ENCODE peak calls at places on chromosomes 3 and 15, in seven cellular contexts. O, G, D, C, B, A and Y are unnamed samples.

GRCh38 chr3:128427175-128427857 is 39.4 kb downstream of the DNAJB8 start:
- DNase-seq in G (no peak), A (no peak), C (peak), D (no peak), B (no peak), O (no peak), Y (no peak)

GRCh38 chr3:9080165-9080564 is 116.9 kb upstream of the RAD18 start:
- DNase-seq in G (no peak), B (no peak), D (no peak), O (no peak), A (no peak), C (no peak), Y (no peak)

GRCh38 chr3:37953995-37954394 is 36.6 kb upstream of the VILL start:
- DNase-seq in O (no peak), C (no peak), A (no peak), D (no peak), B (no peak), G (no peak), Y (no peak)

GRCh38 chr3:17175187-17175839 is 290.6 kb downstream of the PLCL2 start:
- DNase-seq in G (no peak), O (no peak), D (peak), C (no peak), B (no peak), A (peak), Y (no peak)

GRCh38 chr15:66946578-66947164 is 118.7 kb upstream of the SMAD3 start:
- DNase-seq in G (peak), O (peak), D (no peak), B (peak), C (peak), A (peak), Y (peak)

GRCh38 chr3:47283596-47284364 is 1.0 kb downstream of the KLHL18 start:
- DNase-seq in B (no peak), G (no peak), C (no peak), A (no peak), O (no peak), D (no peak), Y (no peak)

GRCh38 chr3:138974467-138974866 is 27.4 kb downstream of the FOXL2NB start:
- DNase-seq in B (no peak), C (no peak), O (no peak), G (no peak), A (no peak), D (no peak), Y (no peak)

GRCh38 chr3:111538687-111539086 is 3.3 kb upstream of the CD96 start:
- DNase-seq in G (no peak), D (no peak), C (no peak), A (no peak), O (no peak), B (no peak), Y (no peak)

GRCh38 chr15:57541805-57542504 is 49.7 kb upstream of the MYZAP start:
- DNase-seq in D (peak), C (no peak), B (no peak), G (no peak), O (peak), A (peak), Y (no peak)

GRCh38 chr3:25097023-25097422 is 331.0 kb upstream of the RARB start:
- DNase-seq in G (no peak), A (no peak), D (no peak), O (no peak), B (no peak), C (no peak), Y (no peak)

GRCh38 chr3:163476179-163476578 is 1602.1 kb downstream of the SI start:
- DNase-seq in G (no peak), C (no peak), A (peak), D (no peak), B (no peak), O (no peak), Y (no peak)

GRCh38 chr15:34682673-34683072 is 72.1 kb downstream of the GJD2 start:
- DNase-seq in G (no peak), D (peak), B (no peak), O (no peak), C (no peak), A (peak), Y (no peak)

GRCh38 chr3:158443632-158444031 is 127.4 kb upstream of the MLF1 start:
- DNase-seq in B (no peak), A (no peak), D (no peak), G (no peak), O (no peak), C (no peak), Y (no peak)

GRCh38 chr3:168865022-168865551 is 769.4 kb upstream of the GOLIM4 start:
- DNase-seq in D (no peak), O (peak), A (peak), G (no peak), C (no peak), B (no peak), Y (no peak)

GRCh38 chr3:126685493-126685892 is 18.5 kb upstream of the CHCHD6 start:
- DNase-seq in O (no peak), D (no peak), C (no peak), B (no peak), A (no peak), G (no peak), Y (no peak)

GRCh38 chr3:60841355-60841754 is 409.9 kb downstream of the FHIT start:
- DNase-seq in G (no peak), O (no peak), D (no peak), B (no peak), A (no peak), C (no peak), Y (no peak)

GRCh38 chr3:187623285-187623814 is 46.8 kb downstream of the SST start:
- DNase-seq in A (no peak), O (no peak), G (no peak), B (no peak), D (no peak), C (no peak), Y (no peak)

GRCh38 chr15:72116680-72117447 is 1.1 kb downstream of the MYO9A start:
- DNase-seq in C (peak), B (no peak), A (no peak), O (no peak), G (peak), D (no peak), Y (no peak)

GRCh38 chr3:187247398-187247797 is 44.1 kb downstream of the MASP1 start:
- DNase-seq in D (no peak), B (no peak), C (no peak), A (no peak), O (no peak), G (no peak), Y (no peak)

GRCh38 chr3:139491966-139492365 is 15.7 kb upstream of the RBP2 start:
- DNase-seq in D (no peak), O (no peak), B (no peak), A (no peak), C (no peak), G (no peak), Y (no peak)

GRCh38 chr3:183809209-183809608 is 16.2 kb downstream of the MAP6D1 start:
- DNase-seq in D (no peak), O (no peak), C (no peak), G (no peak), A (no peak), B (no peak), Y (no peak)

GRCh38 chr15:40388941-40389823 is 6.7 kb downstream of the KNSTRN start:
- DNase-seq in G (no peak), C (no peak), O (no peak), A (no peak), D (no peak), B (no peak), Y (no peak)